ENCODE peak calls at places on chromosome 9, in four cellular contexts. G is CD4-positive, CD25-positive, alpha-beta regulatory T cell; M is body of pancreas; E is right lobe of liver. I is an unnamed sample.

GRCh38 chr9:127927457-127928231 is 2.9 kb downstream of the PIP5KL1 start:
- DNase-seq in E (no peak), M (peak; percentile 68), G (peak; percentile 70), I (peak; percentile 74)

GRCh38 chr9:129442791-129443511 is 177.9 kb downstream of the C9orf50 start:
- DNase-seq in G (no peak), E (peak; percentile 75), M (peak; percentile 48), I (no peak)

GRCh38 chr9:4943346-4943745 is 41.7 kb upstream of the JAK2 start:
- DNase-seq in E (no peak), M (no peak), G (no peak), I (no peak)

GRCh38 chr9:101326501-101326900 is 58.3 kb downstream of the BAAT start:
- DNase-seq in E (no peak), M (no peak), G (no peak), I (no peak)

GRCh38 chr9:116497081-116497480 is 190.0 kb upstream of the TRIM32 start:
- DNase-seq in E (no peak), G (no peak), M (no peak), I (no peak)

GRCh38 chr9:99433555-99433954 is 211.5 kb downstream of the SEC61B start:
- DNase-seq in M (no peak), G (peak; percentile 90), E (peak; percentile 42), I (peak; percentile 74)

GRCh38 chr9:78239506-78239905 is 3.6 kb downstream of the CEP78 start:
- DNase-seq in M (peak; percentile 53), G (no peak), E (peak; percentile 49), I (no peak)

GRCh38 chr9:126661521-126662251 is 48.0 kb downstream of the LMX1B start:
- DNase-seq in G (no peak), E (no peak), M (peak; percentile 22), I (no peak)

GRCh38 chr9:81072758-81073157 is 616.6 kb downstream of the TLE1 start:
- DNase-seq in M (no peak), G (no peak), E (no peak), I (no peak)

GRCh38 chr9:94865599-94866456 is 139.3 kb downstream of the AOPEP start:
- DNase-seq in G (no peak), M (no peak), E (no peak), I (no peak)

GRCh38 chr9:115395511-115396021 is 277.6 kb upstream of the TNC start:
- DNase-seq in E (no peak), G (no peak), M (no peak), I (no peak)

GRCh38 chr9:98225015-98225442 is 30.4 kb downstream of the TBC1D2 start:
- DNase-seq in E (no peak), M (no peak), G (no peak), I (no peak)

GRCh38 chr9:76463211-76463610 is 4.2 kb downstream of the GCNT1 start:
- DNase-seq in E (no peak), G (no peak), M (no peak), I (no peak)

GRCh38 chr9:26809795-26810194 is 82.8 kb downstream of the CAAP1 start:
- DNase-seq in G (no peak), E (no peak), M (no peak), I (no peak)

GRCh38 chr9:130446111-130446861 is 1.5 kb downstream of the ASS1 start:
- DNase-seq in G (no peak), E (peak; percentile 82), M (peak; percentile 36), I (peak; percentile 79)

GRCh38 chr9:94870793-94871558 is 144.5 kb downstream of the AOPEP start:
- DNase-seq in E (no peak), G (peak; percentile 74), M (no peak), I (no peak)

GRCh38 chr9:89309608-89310485 is 1.1 kb upstream of the CKS2 start:
- DNase-seq in E (no peak), M (peak; percentile 13), G (peak; percentile 39), I (no peak)

GRCh38 chr9:19160085-19160484 is 32.8 kb upstream of the PLIN2 start:
- DNase-seq in E (no peak), M (no peak), G (no peak), I (no peak)

GRCh38 chr9:87547665-87548064 is 50.0 kb downstream of the DAPK1 start:
- DNase-seq in M (peak; percentile 32), G (no peak), E (no peak), I (no peak)

GRCh38 chr9:88949961-88950340 is 41.3 kb upstream of the S1PR3 start:
- DNase-seq in M (no peak), E (no peak), G (no peak), I (no peak)

GRCh38 chr9:13901176-13901575 is 412.8 kb downstream of the NFIB start:
- DNase-seq in E (no peak), G (no peak), M (no peak), I (no peak)

GRCh38 chr9:123567013-123567412 is 211.0 kb downstream of the CRB2 start:
- DNase-seq in E (no peak), G (no peak), M (no peak), I (no peak)

GRCh38 chr9:79562749-79563386 is 8.9 kb upstream of the TLE4 start:
- DNase-seq in G (no peak), M (no peak), E (no peak), I (no peak)

DNA sequence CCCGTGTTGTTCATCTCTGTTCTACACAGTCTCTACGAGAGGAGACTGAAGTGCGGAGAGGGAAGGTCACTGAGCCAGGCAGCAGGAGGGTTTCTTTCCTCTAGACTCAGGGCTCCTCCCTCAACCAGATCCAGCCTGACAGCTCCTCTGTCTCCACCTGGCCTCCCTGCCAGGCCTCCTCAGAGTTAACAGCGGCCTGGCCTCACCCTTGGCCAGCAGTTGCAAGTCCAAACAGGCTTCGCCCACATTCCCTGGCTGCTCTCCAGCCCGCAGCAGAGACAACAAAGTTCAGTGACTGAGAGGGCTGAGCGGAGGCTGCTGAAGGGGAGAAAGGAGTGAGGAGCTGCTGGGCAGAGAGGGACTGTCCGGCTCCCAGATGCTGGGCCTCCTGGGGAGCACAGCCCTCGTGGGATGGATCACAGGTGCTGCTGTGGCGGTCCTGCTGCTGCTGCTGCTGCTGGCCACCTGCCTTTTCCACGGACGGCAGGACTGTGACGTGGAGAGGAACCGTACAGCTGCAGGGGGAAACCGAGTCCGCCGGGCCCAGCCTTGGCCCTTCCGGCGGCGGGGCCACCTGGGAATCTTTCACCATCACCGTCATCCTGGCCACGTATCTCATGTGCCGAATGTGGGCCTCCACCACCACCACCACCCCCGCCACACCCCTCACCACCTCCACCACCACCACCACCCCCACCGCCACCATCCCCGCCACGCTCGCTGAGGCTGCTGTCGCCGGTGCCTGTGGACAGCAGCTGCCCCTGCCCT is at the start of gene HRCT1:
- DNase-seq in M (peak; percentile 68), E (peak; percentile 93), G (no peak), I (peak; percentile 96)
- H3K4me1 ChIP-seq in M (peaks cover 57% of the 10 kb centered on the region), E (peaks cover 47% of the 10 kb centered on the region), G (peaks cover 52% of the 10 kb centered on the region), I (no peaks in the 10 kb centered on the region)

GRCh38 chr9:113600871-113601545 is 137.5 kb downstream of the RGS3 start:
- DNase-seq in M (no peak), G (no peak), E (peak; percentile 15), I (no peak)
- H3K4me1 ChIP-seq in M (peaks cover 47% of the 10 kb centered on the region), G (no peaks in the 10 kb centered on the region), E (peaks cover 56% of the 10 kb centered on the region), I (no peaks in the 10 kb centered on the region)

GRCh38 chr9:133122935-133123611 is 2.0 kb upstream of the RALGDS start:
- DNase-seq in G (no peak), M (no peak), E (no peak), I (no peak)

GRCh38 chr9:133122167-133122550 is 1.1 kb upstream of the RALGDS start:
- DNase-seq in M (no peak), E (no peak), G (no peak), I (no peak)

GRCh38 chr9:133120343-133121199 is 469 bp downstream of the RALGDS start:
- DNase-seq in M (peak; percentile 47), E (no peak), G (peak; percentile 24), I (no peak)

GRCh38 chr9:133122605-133122934 is 1.5 kb upstream of the RALGDS start:
- DNase-seq in E (no peak), M (no peak), G (no peak), I (no peak)

DNA sequence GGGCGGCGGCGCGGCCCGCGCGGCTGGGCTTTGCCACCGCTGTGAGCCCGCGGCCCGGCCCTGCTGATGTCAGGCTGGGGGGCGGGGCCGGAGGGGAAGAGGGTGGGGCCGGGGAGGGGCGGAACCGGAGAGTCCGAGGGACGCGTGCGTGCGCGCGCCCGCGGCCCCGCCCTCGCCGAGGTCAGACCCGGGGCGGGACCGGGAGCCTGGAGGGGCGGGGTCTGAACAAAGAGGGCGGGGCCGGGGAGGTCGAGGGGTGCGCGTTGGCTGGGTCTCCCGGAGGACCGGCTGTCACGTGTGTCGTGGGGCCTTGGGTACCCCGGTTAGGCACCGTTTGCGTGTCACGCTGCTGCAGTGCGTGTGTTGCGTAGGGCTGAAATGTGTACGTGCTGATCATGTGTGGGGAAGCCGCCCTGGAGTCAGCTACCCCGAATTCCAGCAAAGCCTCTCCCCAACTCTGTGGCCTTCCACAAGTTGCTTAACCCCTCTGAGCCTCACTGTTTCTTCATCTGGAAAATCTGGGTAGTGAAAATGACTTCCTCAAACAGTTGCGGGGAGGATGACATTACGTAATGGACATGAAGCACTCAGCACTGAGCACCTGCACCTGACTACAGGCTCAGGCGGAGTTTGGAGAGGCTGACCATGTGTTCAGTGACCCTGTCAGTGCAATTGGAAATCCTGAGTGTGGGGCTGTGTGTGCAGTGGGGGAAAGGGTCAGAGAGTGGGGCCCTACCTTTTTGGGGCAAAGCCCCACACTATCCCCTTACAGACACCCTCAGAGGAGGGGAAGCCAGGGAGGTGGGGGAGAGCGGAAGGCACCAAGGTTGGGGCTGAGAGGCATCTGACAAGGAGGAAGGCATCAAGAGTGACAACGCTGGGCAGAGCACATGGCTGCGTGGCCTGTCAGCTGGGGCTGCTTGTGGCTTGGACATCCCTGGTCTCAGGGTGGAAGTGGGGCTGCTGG is at the start of gene RALGDS:
- DNase-seq in G (peak; percentile 89), E (peak; percentile 94), M (peak; percentile 92), I (peak; percentile 90)
- H3K4me1 ChIP-seq in G (peaks cover 85% of the 10 kb centered on the region), E (peaks cover 30% of the 10 kb centered on the region), M (peaks cover 55% of the 10 kb centered on the region), I (peaks cover 3% of the 10 kb centered on the region)

GRCh38 chr9:112382501-112383364 is 2.8 kb downstream of the HSDL2 start:
- DNase-seq in M (no peak), E (no peak), G (no peak), I (no peak)
- H3K4me1 ChIP-seq in M (peaks cover 36% of the 10 kb centered on the region), E (peaks cover 50% of the 10 kb centered on the region), G (peaks cover 24% of the 10 kb centered on the region), I (peaks cover 19% of the 10 kb centered on the region)

GRCh38 chr9:35522189-35522588 is 32.3 kb downstream of the RUSC2 start:
- DNase-seq in M (no peak), G (no peak), E (no peak), I (no peak)
- H3K4me1 ChIP-seq in M (peaks cover 77% of the 10 kb centered on the region), G (no peaks in the 10 kb centered on the region), E (peaks cover 65% of the 10 kb centered on the region), I (peaks cover 64% of the 10 kb centered on the region)

DNA sequence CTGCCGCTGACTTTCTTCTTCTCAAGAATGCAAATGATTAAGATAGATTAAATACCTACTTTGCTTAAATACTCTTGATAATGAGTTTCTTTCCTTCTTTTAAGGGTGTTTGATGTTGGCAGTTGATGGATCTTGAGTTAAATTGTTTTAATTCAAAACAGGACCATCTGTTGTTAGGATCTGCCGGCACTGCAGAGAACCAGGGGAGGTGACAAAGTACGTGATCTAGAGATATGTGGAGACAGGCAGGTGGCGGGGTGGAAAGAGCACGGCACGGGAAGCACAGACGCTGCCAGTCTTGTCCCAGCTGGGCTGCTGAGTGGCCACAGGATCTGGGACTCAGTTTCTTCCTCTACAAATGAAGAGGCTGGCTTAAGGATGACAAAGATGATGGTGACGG is 37.8 kb downstream of the MED27 start:
- DNase-seq in M (no peak), E (no peak), G (no peak), I (no peak)
- H3K4me1 ChIP-seq in M (peaks cover 7% of the 10 kb centered on the region), E (no peaks in the 10 kb centered on the region), G (no peaks in the 10 kb centered on the region), I (peaks cover 2% of the 10 kb centered on the region)